ENCODE peak calls at places on chromosomes 4 and X, in ten cellular contexts. Y, T, Q, O, P, V, N, J, K and W are unnamed samples.

GRCh38 chr4:158010346-158010745 is 162.5 kb downstream of the GASK1B start:
- DNase-seq in Q (no peak), V (no peak), N (no peak), Y (no peak), P (no peak), K (no peak), O (no peak), J (no peak), T (no peak), W (no peak)

GRCh38 chrX:111375747-111376146 is 36.2 kb downstream of the DCX start:
- DNase-seq in K (no peak), O (no peak), Y (no peak), V (no peak), J (peak), T (no peak), Q (no peak), N (no peak), P (no peak), W (no peak)

GRCh38 chr4:173490817-173491518 is 39.1 kb downstream of the HAND2 start:
- DNase-seq in K (no peak), Y (no peak), Q (no peak), J (no peak), O (no peak), V (no peak), N (no peak), P (no peak), T (no peak), W (peak)

GRCh38 chr4:157172011-157172410 is 48.5 kb upstream of the GRIA2 start:
- DNase-seq in P (no peak), J (no peak), K (no peak), Y (no peak), O (no peak), T (no peak), Q (no peak), N (peak), V (no peak), W (no peak)

GRCh38 chrX:27968891-27969290 is 12.4 kb downstream of the DCAF8L1 start:
- DNase-seq in P (no peak), V (no peak), Q (no peak), Y (no peak), J (no peak), N (no peak), T (no peak), K (no peak), O (no peak), W (no peak)

GRCh38 chr4:13968723-13969122 is 341.2 kb upstream of the BOD1L1 start:
- DNase-seq in T (no peak), Y (no peak), N (no peak), P (no peak), O (no peak), J (no peak), Q (no peak), K (no peak), V (no peak), W (no peak)

GRCh38 chr4:7462509-7462971 is 27.8 kb upstream of the PSAPL1 start:
- DNase-seq in J (peak), Y (no peak), Q (no peak), N (peak), K (peak), T (peak), O (no peak), P (peak), V (peak), W (no peak)

GRCh38 chrX:70577442-70577841 is 132.8 kb downstream of the DLG3 start:
- DNase-seq in J (no peak), V (no peak), Y (no peak), P (no peak), T (no peak), K (no peak), N (no peak), O (no peak), Q (no peak), W (no peak)

GRCh38 chrX:65587616-65588526 is 53.3 kb upstream of the LAS1L start:
- DNase-seq in O (no peak), T (no peak), Q (peak), N (no peak), P (peak), Y (peak), V (peak), K (no peak), J (no peak), W (no peak)

GRCh38 chrX:10245901-10246696 is 89.3 kb downstream of the CLCN4 start:
- DNase-seq in Y (no peak), K (no peak), O (no peak), V (no peak), Q (no peak), P (no peak), N (no peak), T (no peak), J (no peak), W (no peak)

GRCh38 chr4:30903493-30903892 is 183.3 kb downstream of the PCDH7 start:
- DNase-seq in N (no peak), J (no peak), V (no peak), K (no peak), Y (no peak), P (no peak), O (no peak), Q (no peak), T (no peak), W (no peak)

GRCh38 chrX:40607381-40607780 is 15.8 kb upstream of the MPC1L start:
- DNase-seq in Q (no peak), V (no peak), N (no peak), J (no peak), T (no peak), K (no peak), Y (no peak), O (no peak), P (no peak), W (no peak)

GRCh38 chr4:145939856-145940255 is 1.2 kb upstream of the ZNF827 start:
- DNase-seq in P (no peak), Y (no peak), K (no peak), N (no peak), O (no peak), Q (no peak), T (no peak), V (no peak), J (no peak), W (no peak)

GRCh38 chr4:169270156-169270809 is 473 bp downstream of the SH3RF1 start:
- DNase-seq in Q (peak), J (peak), P (peak), Y (peak), K (no peak), O (peak), T (peak), V (peak), N (no peak), W (no peak)

GRCh38 chr4:144179152-144179739 is 38.7 kb upstream of the GYPA start:
- DNase-seq in V (no peak), Y (no peak), Q (no peak), P (no peak), T (no peak), K (no peak), N (no peak), O (peak), J (no peak), W (no peak)

GRCh38 chrX:13029341-13029740 is 15.1 kb downstream of the FAM9C start:
- DNase-seq in K (no peak), T (no peak), J (no peak), P (peak), Y (no peak), V (peak), Q (no peak), O (peak), N (no peak), W (no peak)
- H3K4me3 ChIP-seq in K (no peak), T (no peak), J (no peak), P (peak), Y (no peak), V (no peak), Q (no peak), O (peak), N (no peak), W (no peak)

DNA sequence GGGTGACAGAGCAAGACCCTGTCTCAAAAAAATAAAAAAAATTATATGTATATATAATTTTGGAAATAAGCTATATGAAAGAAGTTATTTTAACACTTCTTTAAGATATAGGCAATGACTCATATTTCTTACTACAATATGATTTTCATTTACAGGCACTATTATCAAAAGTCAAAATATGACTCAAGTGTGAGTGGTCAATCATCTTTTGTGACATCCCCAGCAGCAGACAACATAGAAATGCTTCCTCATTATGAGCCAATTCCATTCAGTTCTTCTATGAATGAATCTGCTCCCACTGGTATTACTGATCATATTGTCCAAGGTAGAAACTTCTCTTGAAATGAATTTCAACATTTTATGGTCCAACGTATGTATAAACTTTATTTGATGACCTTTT is 20.8 kb downstream of the OCIAD1 start:
- DNase-seq in T (no peak), N (no peak), J (no peak), Q (no peak), Y (no peak), P (no peak), V (no peak), K (no peak), O (no peak), W (no peak)
- H3K4me3 ChIP-seq in T (no peak), N (no peak), J (no peak), Q (no peak), Y (no peak), P (no peak), V (no peak), K (no peak), O (no peak), W (no peak)

DNA sequence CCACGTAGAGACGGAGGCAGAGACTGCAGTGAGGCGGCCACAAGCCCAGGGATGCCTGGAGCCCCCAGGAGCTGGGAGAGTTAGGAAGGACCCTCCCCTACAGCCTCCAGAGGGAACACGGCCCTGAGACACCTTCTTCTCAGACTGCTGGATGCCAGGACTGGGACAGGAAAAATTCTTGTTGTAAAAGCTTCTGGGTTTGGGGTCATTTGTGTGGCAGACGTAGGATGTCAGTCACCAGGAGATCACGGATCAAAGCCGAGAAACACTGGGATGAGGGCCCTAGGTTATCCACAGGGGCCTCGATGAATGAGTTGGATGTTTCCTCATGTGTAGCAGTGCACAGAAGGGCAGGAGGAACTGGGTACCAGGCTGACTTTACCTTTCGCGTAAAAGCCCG is 163.7 kb downstream of the SHOX start:
- DNase-seq in J (no peak), O (no peak), V (no peak), Y (no peak), N (no peak), K (no peak), T (no peak), Q (no peak), P (no peak), W (no peak)
- H3K4me3 ChIP-seq in J (no peak), O (no peak), V (no peak), Y (no peak), N (no peak), K (no peak), T (no peak), Q (no peak), P (no peak), W (no peak)

DNA sequence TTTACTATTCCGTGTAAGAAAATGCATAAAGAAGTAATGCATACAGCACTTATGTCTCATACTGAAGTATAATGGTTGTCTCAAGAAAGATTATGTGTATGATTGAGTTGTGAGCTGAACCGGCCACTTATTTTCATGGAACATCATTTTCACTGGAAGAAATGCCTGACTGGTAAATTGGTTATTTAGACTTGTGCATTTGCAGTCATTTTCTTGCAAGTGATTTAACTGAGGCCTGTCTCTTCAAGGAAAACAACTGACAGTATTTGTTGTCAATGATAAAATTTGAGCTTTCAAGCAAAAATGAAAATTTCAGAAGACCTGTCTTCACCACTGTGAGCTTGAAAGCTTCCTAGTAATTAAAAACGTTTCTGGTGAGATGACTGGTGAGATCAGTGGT is 62.7 kb upstream of the RPS6KA3 start:
- DNase-seq in J (no peak), Y (no peak), N (no peak), K (no peak), V (no peak), O (no peak), Q (no peak), P (no peak), T (no peak), W (no peak)
- H3K4me3 ChIP-seq in J (no peak), Y (no peak), N (no peak), K (no peak), V (no peak), O (no peak), Q (no peak), P (no peak), T (no peak), W (no peak)

GRCh38 chr4:181957088-181957487 is 286.1 kb upstream of the TENM3 start:
- DNase-seq in K (no peak), P (no peak), Y (no peak), O (no peak), V (no peak), Q (no peak), N (no peak), T (no peak), J (no peak), W (peak)
- H3K4me3 ChIP-seq in K (no peak), P (no peak), Y (no peak), O (no peak), V (no peak), Q (no peak), N (no peak), T (no peak), J (no peak), W (no peak)

DNA sequence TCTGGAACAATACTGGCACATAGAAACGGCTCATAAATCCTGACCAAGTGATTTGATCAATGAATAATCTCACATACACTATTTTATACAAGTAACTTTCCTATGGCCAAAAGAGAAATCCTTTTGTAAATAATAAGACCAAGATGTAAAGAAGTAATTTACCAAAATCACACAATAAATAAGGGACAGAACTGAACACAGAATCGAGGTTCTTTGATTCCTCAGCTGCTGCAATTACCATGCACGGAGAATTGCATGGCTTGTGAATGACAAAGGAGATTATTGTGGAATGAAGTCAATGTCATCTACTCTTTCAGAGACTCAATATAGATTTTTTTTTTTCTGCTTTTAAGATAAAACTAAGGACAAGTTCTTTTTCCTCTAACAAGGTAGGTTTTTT is 576.7 kb upstream of the SMIM31 start:
- DNase-seq in P (no peak), T (no peak), Y (no peak), N (no peak), J (no peak), K (no peak), Q (no peak), O (no peak), V (no peak), W (no peak)
- H3K4me3 ChIP-seq in P (no peak), T (no peak), Y (no peak), N (no peak), J (no peak), K (no peak), Q (no peak), O (no peak), V (no peak), W (no peak)

GRCh38 chr4:177855543-177856197 is 413.4 kb upstream of the AGA start:
- DNase-seq in Q (no peak), Y (no peak), J (no peak), V (no peak), O (no peak), N (no peak), K (no peak), P (no peak), T (no peak), W (no peak)
- H3K4me3 ChIP-seq in Q (no peak), Y (no peak), J (no peak), V (no peak), O (no peak), N (no peak), K (no peak), P (no peak), T (no peak), W (no peak)

DNA sequence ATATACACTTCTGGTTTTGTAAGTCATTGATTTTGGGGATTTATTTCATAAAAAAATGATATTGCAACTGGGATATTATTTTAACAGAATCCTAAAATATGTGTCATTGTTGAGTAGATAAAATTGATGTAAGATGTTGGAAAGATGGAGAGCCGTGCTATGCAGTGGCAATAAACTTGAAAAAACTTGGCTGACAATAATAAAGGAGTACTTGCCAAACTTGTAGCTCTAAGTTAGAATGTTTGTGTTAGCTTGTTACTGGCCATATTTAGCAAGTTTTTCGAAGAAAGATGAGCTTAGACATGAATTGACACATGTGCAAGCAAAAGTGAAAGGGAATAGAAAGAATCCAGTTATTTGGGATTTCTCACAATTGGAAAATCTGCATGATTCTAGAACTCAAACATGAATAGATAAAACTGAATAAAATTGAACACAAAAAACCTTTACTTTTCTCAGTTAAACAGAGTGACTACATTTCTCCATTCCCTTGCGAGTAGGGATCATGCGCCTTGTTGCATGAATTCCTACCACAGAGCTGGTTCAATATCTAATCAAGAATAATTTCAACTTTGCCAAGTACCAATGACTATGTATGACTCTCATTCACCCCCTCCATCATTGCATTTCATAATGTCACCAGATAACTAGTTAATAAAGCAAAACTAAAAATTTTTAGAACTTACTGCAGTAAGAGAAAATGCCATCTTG is 327.8 kb downstream of the CAMK2D start:
- DNase-seq in T (no peak), O (no peak), P (no peak), N (no peak), J (no peak), K (no peak), Q (no peak), Y (no peak), V (no peak), W (no peak)
- H3K4me3 ChIP-seq in T (no peak), O (no peak), P (no peak), N (no peak), J (no peak), K (no peak), Q (no peak), Y (no peak), V (no peak), W (no peak)

GRCh38 chr4:46389301-46389761 is 597 bp downstream of the GABRA2 start:
- DNase-seq in T (peak), Y (no peak), V (no peak), K (no peak), J (peak), Q (no peak), N (no peak), P (no peak), O (no peak), W (no peak)
- H3K4me3 ChIP-seq in T (peak), Y (peak), V (peak), K (no peak), J (peak), Q (peak), N (no peak), P (no peak), O (no peak), W (peak)